ENCODE peak calls at places on chromosome 18, in six cellular contexts. One of them, this sample, is unnamed.

GRCh38 chr18:39618265-39619003 is 2052.8 kb upstream of the CELF4 start:
- DNase-seq in Panc1: no peak
- DNase-seq in ELR: no peak
- DNase-seq in tibial nerve: no peak
- DNase-seq in activated T-helper 1 cell treated with anti-CD3 and anti-CD28 coated beads, Interleukin-12 subunit alpha, Interleukin-12 subunit beta, Interleukin-2, Interleukin-4 antibody, amounts not matched to agents 30 ng/mL and 10 ng/mL and 1 ng/mL, durations not matched to agents 14 hours and 24 hours and 36 hours: no peak
- DNase-seq in brain microvascular endothelial cell: no peak
- DNase-seq in this sample: no peak

GRCh38 chr18:76874643-76875389 is 52.5 kb downstream of the ZNF236 start:
- DNase-seq in ELR: no peak
- DNase-seq in Panc1: no peak
- DNase-seq in brain microvascular endothelial cell: no peak
- DNase-seq in activated T-helper 1 cell treated with anti-CD3 and anti-CD28 coated beads, Interleukin-12 subunit alpha, Interleukin-12 subunit beta, Interleukin-2, Interleukin-4 antibody, amounts not matched to agents 30 ng/mL and 10 ng/mL and 1 ng/mL, durations not matched to agents 14 hours and 24 hours and 36 hours: no peak
- DNase-seq in tibial nerve: no peak
- DNase-seq in this sample: peak

GRCh38 chr18:51578403-51578980 is 381.0 kb upstream of the MEX3C start:
- DNase-seq in ELR: no peak
- DNase-seq in Panc1: no peak
- DNase-seq in activated T-helper 1 cell treated with anti-CD3 and anti-CD28 coated beads, Interleukin-12 subunit alpha, Interleukin-12 subunit beta, Interleukin-2, Interleukin-4 antibody, amounts not matched to agents 30 ng/mL and 10 ng/mL and 1 ng/mL, durations not matched to agents 14 hours and 24 hours and 36 hours: no peak
- DNase-seq in tibial nerve: no peak
- DNase-seq in brain microvascular endothelial cell: no peak
- DNase-seq in this sample: no peak

GRCh38 chr18:61882296-61883004 is 10.4 kb downstream of the RNF152 start:
- DNase-seq in ELR: peak
- DNase-seq in activated T-helper 1 cell treated with anti-CD3 and anti-CD28 coated beads, Interleukin-12 subunit alpha, Interleukin-12 subunit beta, Interleukin-2, Interleukin-4 antibody, amounts not matched to agents 30 ng/mL and 10 ng/mL and 1 ng/mL, durations not matched to agents 14 hours and 24 hours and 36 hours: no peak
- DNase-seq in brain microvascular endothelial cell: peak
- DNase-seq in Panc1: no peak
- DNase-seq in tibial nerve: no peak
- DNase-seq in this sample: no peak

GRCh38 chr18:27931563-27931962 is 245.4 kb downstream of the CDH2 start:
- DNase-seq in Panc1: no peak
- DNase-seq in activated T-helper 1 cell treated with anti-CD3 and anti-CD28 coated beads, Interleukin-12 subunit alpha, Interleukin-12 subunit beta, Interleukin-2, Interleukin-4 antibody, amounts not matched to agents 30 ng/mL and 10 ng/mL and 1 ng/mL, durations not matched to agents 14 hours and 24 hours and 36 hours: no peak
- DNase-seq in ELR: no peak
- DNase-seq in brain microvascular endothelial cell: no peak
- DNase-seq in tibial nerve: no peak
- DNase-seq in this sample: no peak

GRCh38 chr18:23583071-23583865 is 3.0 kb downstream of the NPC1 start:
- DNase-seq in tibial nerve: no peak
- DNase-seq in activated T-helper 1 cell treated with anti-CD3 and anti-CD28 coated beads, Interleukin-12 subunit alpha, Interleukin-12 subunit beta, Interleukin-2, Interleukin-4 antibody, amounts not matched to agents 30 ng/mL and 10 ng/mL and 1 ng/mL, durations not matched to agents 14 hours and 24 hours and 36 hours: no peak
- DNase-seq in brain microvascular endothelial cell: no peak
- DNase-seq in ELR: no peak
- DNase-seq in Panc1: no peak
- DNase-seq in this sample: no peak

GRCh38 chr18:78861706-78862105 is 117.9 kb upstream of the SALL3 start:
- DNase-seq in activated T-helper 1 cell treated with anti-CD3 and anti-CD28 coated beads, Interleukin-12 subunit alpha, Interleukin-12 subunit beta, Interleukin-2, Interleukin-4 antibody, amounts not matched to agents 30 ng/mL and 10 ng/mL and 1 ng/mL, durations not matched to agents 14 hours and 24 hours and 36 hours: no peak
- DNase-seq in Panc1: no peak
- DNase-seq in tibial nerve: no peak
- DNase-seq in brain microvascular endothelial cell: no peak
- DNase-seq in ELR: no peak
- DNase-seq in this sample: no peak

GRCh38 chr18:74342416-74343043 is 26.9 kb downstream of the C18orf63 start:
- DNase-seq in ELR: peak
- DNase-seq in brain microvascular endothelial cell: peak
- DNase-seq in activated T-helper 1 cell treated with anti-CD3 and anti-CD28 coated beads, Interleukin-12 subunit alpha, Interleukin-12 subunit beta, Interleukin-2, Interleukin-4 antibody, amounts not matched to agents 30 ng/mL and 10 ng/mL and 1 ng/mL, durations not matched to agents 14 hours and 24 hours and 36 hours: no peak
- DNase-seq in Panc1: peak
- DNase-seq in tibial nerve: peak
- DNase-seq in this sample: peak

GRCh38 chr18:11948852-11949523 is 32.3 kb upstream of the IMPA2 start:
- DNase-seq in ELR: peak
- DNase-seq in brain microvascular endothelial cell: no peak
- DNase-seq in activated T-helper 1 cell treated with anti-CD3 and anti-CD28 coated beads, Interleukin-12 subunit alpha, Interleukin-12 subunit beta, Interleukin-2, Interleukin-4 antibody, amounts not matched to agents 30 ng/mL and 10 ng/mL and 1 ng/mL, durations not matched to agents 14 hours and 24 hours and 36 hours: no peak
- DNase-seq in tibial nerve: no peak
- DNase-seq in Panc1: no peak
- DNase-seq in this sample: no peak

GRCh38 chr18:49786019-49786720 is 27.2 kb downstream of the ACAA2 start:
- DNase-seq in ELR: no peak
- DNase-seq in tibial nerve: no peak
- DNase-seq in brain microvascular endothelial cell: no peak
- DNase-seq in activated T-helper 1 cell treated with anti-CD3 and anti-CD28 coated beads, Interleukin-12 subunit alpha, Interleukin-12 subunit beta, Interleukin-2, Interleukin-4 antibody, amounts not matched to agents 30 ng/mL and 10 ng/mL and 1 ng/mL, durations not matched to agents 14 hours and 24 hours and 36 hours: no peak
- DNase-seq in Panc1: no peak
- DNase-seq in this sample: no peak

GRCh38 chr18:35500113-35500512 is 2.4 kb upstream of the INO80C start:
- DNase-seq in activated T-helper 1 cell treated with anti-CD3 and anti-CD28 coated beads, Interleukin-12 subunit alpha, Interleukin-12 subunit beta, Interleukin-2, Interleukin-4 antibody, amounts not matched to agents 30 ng/mL and 10 ng/mL and 1 ng/mL, durations not matched to agents 14 hours and 24 hours and 36 hours: no peak
- DNase-seq in ELR: no peak
- DNase-seq in tibial nerve: no peak
- DNase-seq in Panc1: no peak
- DNase-seq in brain microvascular endothelial cell: no peak
- DNase-seq in this sample: no peak

GRCh38 chr18:23487738-23488625 is 15.3 kb upstream of the RMC1 start:
- DNase-seq in activated T-helper 1 cell treated with anti-CD3 and anti-CD28 coated beads, Interleukin-12 subunit alpha, Interleukin-12 subunit beta, Interleukin-2, Interleukin-4 antibody, amounts not matched to agents 30 ng/mL and 10 ng/mL and 1 ng/mL, durations not matched to agents 14 hours and 24 hours and 36 hours: peak
- DNase-seq in ELR: peak
- DNase-seq in Panc1: no peak
- DNase-seq in tibial nerve: no peak
- DNase-seq in brain microvascular endothelial cell: no peak
- DNase-seq in this sample: no peak

GRCh38 chr18:13141209-13141608 is 77.4 kb upstream of the LDLRAD4 start:
- DNase-seq in Panc1: no peak
- DNase-seq in activated T-helper 1 cell treated with anti-CD3 and anti-CD28 coated beads, Interleukin-12 subunit alpha, Interleukin-12 subunit beta, Interleukin-2, Interleukin-4 antibody, amounts not matched to agents 30 ng/mL and 10 ng/mL and 1 ng/mL, durations not matched to agents 14 hours and 24 hours and 36 hours: no peak
- DNase-seq in ELR: no peak
- DNase-seq in tibial nerve: no peak
- DNase-seq in brain microvascular endothelial cell: no peak
- DNase-seq in this sample: no peak

GRCh38 chr18:48859311-48860275 is 91.2 kb downstream of the SMAD7 start:
- DNase-seq in ELR: no peak
- DNase-seq in Panc1: no peak
- DNase-seq in activated T-helper 1 cell treated with anti-CD3 and anti-CD28 coated beads, Interleukin-12 subunit alpha, Interleukin-12 subunit beta, Interleukin-2, Interleukin-4 antibody, amounts not matched to agents 30 ng/mL and 10 ng/mL and 1 ng/mL, durations not matched to agents 14 hours and 24 hours and 36 hours: no peak
- DNase-seq in brain microvascular endothelial cell: no peak
- DNase-seq in tibial nerve: no peak
- DNase-seq in this sample: no peak

GRCh38 chr18:75156831-75157230 is 52.1 kb downstream of the PTGR3 start:
- DNase-seq in brain microvascular endothelial cell: no peak
- DNase-seq in tibial nerve: no peak
- DNase-seq in activated T-helper 1 cell treated with anti-CD3 and anti-CD28 coated beads, Interleukin-12 subunit alpha, Interleukin-12 subunit beta, Interleukin-2, Interleukin-4 antibody, amounts not matched to agents 30 ng/mL and 10 ng/mL and 1 ng/mL, durations not matched to agents 14 hours and 24 hours and 36 hours: no peak
- DNase-seq in ELR: no peak
- DNase-seq in Panc1: no peak
- DNase-seq in this sample: no peak

GRCh38 chr18:53567935-53568574 is 656.4 kb downstream of the MBD2 start:
- DNase-seq in tibial nerve: peak
- DNase-seq in brain microvascular endothelial cell: peak
- DNase-seq in Panc1: no peak
- DNase-seq in ELR: peak
- DNase-seq in activated T-helper 1 cell treated with anti-CD3 and anti-CD28 coated beads, Interleukin-12 subunit alpha, Interleukin-12 subunit beta, Interleukin-2, Interleukin-4 antibody, amounts not matched to agents 30 ng/mL and 10 ng/mL and 1 ng/mL, durations not matched to agents 14 hours and 24 hours and 36 hours: no peak
- DNase-seq in this sample: no peak

GRCh38 chr18:50855976-50856772 is 22.7 kb upstream of the ME2 start:
- DNase-seq in Panc1: no peak
- DNase-seq in brain microvascular endothelial cell: no peak
- DNase-seq in tibial nerve: no peak
- DNase-seq in ELR: no peak
- DNase-seq in activated T-helper 1 cell treated with anti-CD3 and anti-CD28 coated beads, Interleukin-12 subunit alpha, Interleukin-12 subunit beta, Interleukin-2, Interleukin-4 antibody, amounts not matched to agents 30 ng/mL and 10 ng/mL and 1 ng/mL, durations not matched to agents 14 hours and 24 hours and 36 hours: no peak
- DNase-seq in this sample: no peak

GRCh38 chr18:66707473-66707872 is 103.6 kb upstream of the CDH19 start:
- DNase-seq in tibial nerve: no peak
- DNase-seq in ELR: no peak
- DNase-seq in activated T-helper 1 cell treated with anti-CD3 and anti-CD28 coated beads, Interleukin-12 subunit alpha, Interleukin-12 subunit beta, Interleukin-2, Interleukin-4 antibody, amounts not matched to agents 30 ng/mL and 10 ng/mL and 1 ng/mL, durations not matched to agents 14 hours and 24 hours and 36 hours: no peak
- DNase-seq in brain microvascular endothelial cell: no peak
- DNase-seq in Panc1: no peak
- DNase-seq in this sample: no peak

GRCh38 chr18:31120594-31120993 is 18.4 kb upstream of the DSC2 start:
- DNase-seq in Panc1: no peak
- DNase-seq in activated T-helper 1 cell treated with anti-CD3 and anti-CD28 coated beads, Interleukin-12 subunit alpha, Interleukin-12 subunit beta, Interleukin-2, Interleukin-4 antibody, amounts not matched to agents 30 ng/mL and 10 ng/mL and 1 ng/mL, durations not matched to agents 14 hours and 24 hours and 36 hours: no peak
- DNase-seq in brain microvascular endothelial cell: no peak
- DNase-seq in tibial nerve: no peak
- DNase-seq in ELR: no peak
- DNase-seq in this sample: no peak

GRCh38 chr18:46406539-46406932 is 250.5 kb downstream of the LOXHD1 start:
- DNase-seq in Panc1: no peak
- DNase-seq in ELR: no peak
- DNase-seq in activated T-helper 1 cell treated with anti-CD3 and anti-CD28 coated beads, Interleukin-12 subunit alpha, Interleukin-12 subunit beta, Interleukin-2, Interleukin-4 antibody, amounts not matched to agents 30 ng/mL and 10 ng/mL and 1 ng/mL, durations not matched to agents 14 hours and 24 hours and 36 hours: no peak
- DNase-seq in brain microvascular endothelial cell: no peak
- DNase-seq in tibial nerve: no peak
- DNase-seq in this sample: no peak

GRCh38 chr18:4394700-4395099 is 60.4 kb downstream of the DLGAP1 start:
- DNase-seq in ELR: no peak
- DNase-seq in activated T-helper 1 cell treated with anti-CD3 and anti-CD28 coated beads, Interleukin-12 subunit alpha, Interleukin-12 subunit beta, Interleukin-2, Interleukin-4 antibody, amounts not matched to agents 30 ng/mL and 10 ng/mL and 1 ng/mL, durations not matched to agents 14 hours and 24 hours and 36 hours: no peak
- DNase-seq in tibial nerve: no peak
- DNase-seq in brain microvascular endothelial cell: no peak
- DNase-seq in Panc1: no peak
- DNase-seq in this sample: no peak

GRCh38 chr18:68033466-68033865 is 516.9 kb upstream of the DSEL start:
- DNase-seq in tibial nerve: no peak
- DNase-seq in activated T-helper 1 cell treated with anti-CD3 and anti-CD28 coated beads, Interleukin-12 subunit alpha, Interleukin-12 subunit beta, Interleukin-2, Interleukin-4 antibody, amounts not matched to agents 30 ng/mL and 10 ng/mL and 1 ng/mL, durations not matched to agents 14 hours and 24 hours and 36 hours: no peak
- DNase-seq in brain microvascular endothelial cell: peak
- DNase-seq in Panc1: no peak
- DNase-seq in ELR: peak
- DNase-seq in this sample: no peak

GRCh38 chr18:10453885-10454772 is at the start of gene APCDD1:
- DNase-seq in Panc1: no peak
- DNase-seq in activated T-helper 1 cell treated with anti-CD3 and anti-CD28 coated beads, Interleukin-12 subunit alpha, Interleukin-12 subunit beta, Interleukin-2, Interleukin-4 antibody, amounts not matched to agents 30 ng/mL and 10 ng/mL and 1 ng/mL, durations not matched to agents 14 hours and 24 hours and 36 hours: no peak
- DNase-seq in brain microvascular endothelial cell: no peak
- DNase-seq in ELR: no peak
- DNase-seq in tibial nerve: peak
- DNase-seq in this sample: no peak

GRCh38 chr18:8988262-8988871 is 114.1 kb upstream of the NDUFV2 start:
- DNase-seq in tibial nerve: peak
- DNase-seq in activated T-helper 1 cell treated with anti-CD3 and anti-CD28 coated beads, Interleukin-12 subunit alpha, Interleukin-12 subunit beta, Interleukin-2, Interleukin-4 antibody, amounts not matched to agents 30 ng/mL and 10 ng/mL and 1 ng/mL, durations not matched to agents 14 hours and 24 hours and 36 hours: peak
- DNase-seq in brain microvascular endothelial cell: peak
- DNase-seq in Panc1: peak
- DNase-seq in ELR: peak
- DNase-seq in this sample: peak

GRCh38 chr18:73923866-73924265 is 223.8 kb downstream of the FBXO15 start:
- DNase-seq in brain microvascular endothelial cell: no peak
- DNase-seq in ELR: no peak
- DNase-seq in Panc1: no peak
- DNase-seq in activated T-helper 1 cell treated with anti-CD3 and anti-CD28 coated beads, Interleukin-12 subunit alpha, Interleukin-12 subunit beta, Interleukin-2, Interleukin-4 antibody, amounts not matched to agents 30 ng/mL and 10 ng/mL and 1 ng/mL, durations not matched to agents 14 hours and 24 hours and 36 hours: no peak
- DNase-seq in tibial nerve: no peak
- DNase-seq in this sample: no peak

GRCh38 chr18:10454800-10455550 is 540 bp downstream of the APCDD1 start:
- DNase-seq in Panc1: no peak
- DNase-seq in ELR: no peak
- DNase-seq in brain microvascular endothelial cell: no peak
- DNase-seq in activated T-helper 1 cell treated with anti-CD3 and anti-CD28 coated beads, Interleukin-12 subunit alpha, Interleukin-12 subunit beta, Interleukin-2, Interleukin-4 antibody, amounts not matched to agents 30 ng/mL and 10 ng/mL and 1 ng/mL, durations not matched to agents 14 hours and 24 hours and 36 hours: no peak
- DNase-seq in tibial nerve: peak
- DNase-seq in this sample: no peak

GRCh38 chr18:79506191-79507075 is 110.7 kb downstream of the NFATC1 start:
- DNase-seq in ELR: no peak
- DNase-seq in tibial nerve: peak
- DNase-seq in brain microvascular endothelial cell: no peak
- DNase-seq in activated T-helper 1 cell treated with anti-CD3 and anti-CD28 coated beads, Interleukin-12 subunit alpha, Interleukin-12 subunit beta, Interleukin-2, Interleukin-4 antibody, amounts not matched to agents 30 ng/mL and 10 ng/mL and 1 ng/mL, durations not matched to agents 14 hours and 24 hours and 36 hours: no peak
- DNase-seq in Panc1: no peak
- DNase-seq in this sample: no peak

GRCh38 chr18:30929718-30930117 is 112.8 kb downstream of the DSC3 start:
- DNase-seq in ELR: no peak
- DNase-seq in activated T-helper 1 cell treated with anti-CD3 and anti-CD28 coated beads, Interleukin-12 subunit alpha, Interleukin-12 subunit beta, Interleukin-2, Interleukin-4 antibody, amounts not matched to agents 30 ng/mL and 10 ng/mL and 1 ng/mL, durations not matched to agents 14 hours and 24 hours and 36 hours: no peak
- DNase-seq in brain microvascular endothelial cell: no peak
- DNase-seq in Panc1: no peak
- DNase-seq in tibial nerve: no peak
- DNase-seq in this sample: no peak

GRCh38 chr18:11736656-11737055 is 47.6 kb downstream of the GNAL start:
- DNase-seq in tibial nerve: no peak
- DNase-seq in activated T-helper 1 cell treated with anti-CD3 and anti-CD28 coated beads, Interleukin-12 subunit alpha, Interleukin-12 subunit beta, Interleukin-2, Interleukin-4 antibody, amounts not matched to agents 30 ng/mL and 10 ng/mL and 1 ng/mL, durations not matched to agents 14 hours and 24 hours and 36 hours: no peak
- DNase-seq in Panc1: no peak
- DNase-seq in brain microvascular endothelial cell: no peak
- DNase-seq in ELR: no peak
- DNase-seq in this sample: no peak

GRCh38 chr18:9619990-9620389 is 5.6 kb upstream of the PPP4R1 start:
- DNase-seq in brain microvascular endothelial cell: no peak
- DNase-seq in activated T-helper 1 cell treated with anti-CD3 and anti-CD28 coated beads, Interleukin-12 subunit alpha, Interleukin-12 subunit beta, Interleukin-2, Interleukin-4 antibody, amounts not matched to agents 30 ng/mL and 10 ng/mL and 1 ng/mL, durations not matched to agents 14 hours and 24 hours and 36 hours: no peak
- DNase-seq in tibial nerve: no peak
- DNase-seq in ELR: peak
- DNase-seq in Panc1: no peak
- DNase-seq in this sample: no peak

GRCh38 chr18:46481048-46481846 is 175.8 kb downstream of the LOXHD1 start:
- DNase-seq in activated T-helper 1 cell treated with anti-CD3 and anti-CD28 coated beads, Interleukin-12 subunit alpha, Interleukin-12 subunit beta, Interleukin-2, Interleukin-4 antibody, amounts not matched to agents 30 ng/mL and 10 ng/mL and 1 ng/mL, durations not matched to agents 14 hours and 24 hours and 36 hours: peak
- DNase-seq in ELR: peak
- DNase-seq in brain microvascular endothelial cell: peak
- DNase-seq in tibial nerve: peak
- DNase-seq in Panc1: no peak
- DNase-seq in this sample: peak

This sample was measured in HCT116.